ENCODE peak calls at places on chromosomes 7 and 10, in nine cellular contexts. V is endothelial cell, Y is RWPE1, O is prostate gland, X is osteocyte, M is Peyer's patch, B is GM13977, S is mammary epithelial cell, R is gastrocnemius medialis. U is an unnamed sample.

GRCh38 chr10:131938681-131939080 is 37.9 kb downstream of the PPP2R2D start:
- DNase-seq in V (no peak), Y (no peak), O (no peak), X (no peak), M (no peak), B (no peak), S (no peak), R (no peak), U (no peak)

GRCh38 chr10:125113661-125114388 is 46.5 kb downstream of the CTBP2 start:
- DNase-seq in V (no peak), Y (no peak), O (no peak), X (no peak), M (no peak), B (no peak), S (peak), R (no peak), U (no peak)

GRCh38 chr7:106865130-106866115 is at the start of gene PIK3CG:
- DNase-seq in V (no peak), Y (no peak), O (no peak), X (no peak), M (peak), B (peak), S (no peak), R (no peak), U (no peak)

GRCh38 chr10:20474064-20474463 is 423.0 kb downstream of the NEBL start:
- DNase-seq in V (no peak), Y (no peak), O (no peak), X (no peak), M (no peak), B (no peak), S (no peak), R (no peak), U (no peak)

GRCh38 chr10:73163096-73163495 is 4.7 kb downstream of the ECD start:
- DNase-seq in V (no peak), Y (no peak), O (no peak), X (no peak), M (no peak), B (no peak), S (no peak), R (no peak), U (no peak)

GRCh38 chr7:1549357-1550004 is 6.5 kb downstream of the TMEM184A start:
- DNase-seq in V (no peak), Y (no peak), O (no peak), X (no peak), M (no peak), B (no peak), S (no peak), R (no peak), U (no peak)

GRCh38 chr7:100679927-100680588 is 6.5 kb downstream of the GNB2 start:
- DNase-seq in V (no peak), Y (peak), O (no peak), X (no peak), M (no peak), B (peak), S (no peak), R (peak), U (no peak)

GRCh38 chr7:23474098-23474828 is 4.0 kb upstream of the IGF2BP3 start:
- DNase-seq in V (peak), Y (peak), O (no peak), X (peak), M (no peak), B (peak), S (peak), R (peak), U (peak)

GRCh38 chr7:50226669-50227068 is 77.8 kb upstream of the IKZF1 start:
- DNase-seq in V (no peak), Y (no peak), O (no peak), X (no peak), M (no peak), B (peak), S (no peak), R (no peak), U (no peak)

GRCh38 chr7:154431045-154431444 is 378.8 kb downstream of the DPP6 start:
- DNase-seq in V (no peak), Y (no peak), O (no peak), X (no peak), M (no peak), B (no peak), S (no peak), R (no peak), U (no peak)

GRCh38 chr7:137981175-137981574 is 20.7 kb downstream of the CREB3L2 start:
- DNase-seq in V (no peak), Y (no peak), O (no peak), X (no peak), M (no peak), B (no peak), S (no peak), R (no peak), U (no peak)

GRCh38 chr7:2495402-2496309 is 19.5 kb upstream of the GRIFIN start:
- DNase-seq in V (peak), Y (no peak), O (no peak), X (no peak), M (no peak), B (no peak), S (no peak), R (no peak), U (peak)

GRCh38 chr10:16646474-16647059 is 124.9 kb upstream of the C1QL3 start:
- DNase-seq in V (no peak), Y (no peak), O (no peak), X (no peak), M (no peak), B (no peak), S (peak), R (no peak), U (no peak)

GRCh38 chr7:22821702-22822485 is 755 bp downstream of the TOMM7 start:
- DNase-seq in V (no peak), Y (no peak), O (no peak), X (no peak), M (peak), B (no peak), S (peak), R (no peak), U (no peak)

GRCh38 chr7:42017356-42017986 is 219.5 kb downstream of the GLI3 start:
- DNase-seq in V (no peak), Y (no peak), O (no peak), X (no peak), M (no peak), B (no peak), S (no peak), R (no peak), U (no peak)

GRCh38 chr7:132776105-132776504 is 199.8 kb upstream of the PLXNA4 start:
- DNase-seq in V (no peak), Y (no peak), O (no peak), X (peak), M (no peak), B (no peak), S (no peak), R (no peak), U (no peak)

GRCh38 chr7:155579565-155579964 is 33.2 kb upstream of the CNPY1 start:
- DNase-seq in V (no peak), Y (no peak), O (no peak), X (no peak), M (no peak), B (no peak), S (no peak), R (no peak), U (no peak)

GRCh38 chr10:102812213-102812876 is 24.9 kb downstream of the CYP17A1 start:
- DNase-seq in V (no peak), Y (no peak), O (no peak), X (no peak), M (no peak), B (no peak), S (no peak), R (no peak), U (no peak)

GRCh38 chr7:102875700-102876192 is 37.1 kb upstream of the LRRC17 start:
- DNase-seq in V (no peak), Y (peak), O (no peak), X (no peak), M (no peak), B (no peak), S (peak), R (no peak), U (no peak)

GRCh38 chr10:58782876-58783859 is 270.5 kb downstream of the BICC1 start:
- DNase-seq in V (no peak), Y (no peak), O (no peak), X (no peak), M (no peak), B (no peak), S (no peak), R (peak), U (no peak)

GRCh38 chr7:518630-519428 is 817 bp downstream of the PDGFA start:
- DNase-seq in V (peak), Y (no peak), O (peak), X (no peak), M (peak), B (peak), S (peak), R (peak), U (peak)

GRCh38 chr10:85847085-85847484 is 519.5 kb downstream of the GRID1 start:
- DNase-seq in V (no peak), Y (no peak), O (no peak), X (no peak), M (no peak), B (no peak), S (no peak), R (no peak), U (no peak)

GRCh38 chr10:69878951-69879350 is 77.2 kb downstream of the COL13A1 start:
- DNase-seq in V (no peak), Y (no peak), O (no peak), X (no peak), M (no peak), B (no peak), S (no peak), R (no peak), U (no peak)

GRCh38 chr7:74092321-74092963 is 8.8 kb downstream of the LIMK1 start:
- DNase-seq in V (no peak), Y (no peak), O (no peak), X (no peak), M (peak), B (no peak), S (no peak), R (no peak), U (peak)

GRCh38 chr10:97823734-97824133 is 25.9 kb upstream of the GOLGA7B start:
- DNase-seq in V (no peak), Y (no peak), O (peak), X (no peak), M (no peak), B (no peak), S (no peak), R (peak), U (no peak)

GRCh38 chr10:83965473-83965872 is 173.8 kb upstream of the GHITM start:
- DNase-seq in V (no peak), Y (no peak), O (no peak), X (no peak), M (no peak), B (no peak), S (no peak), R (no peak), U (no peak)

GRCh38 chr10:122363722-122364463 is 10.6 kb upstream of the PLEKHA1 start:
- DNase-seq in V (no peak), Y (peak), O (peak), X (peak), M (no peak), B (no peak), S (peak), R (no peak), U (no peak)

GRCh38 chr7:121530251-121531174 is 134.4 kb upstream of the FAM3C start:
- DNase-seq in V (no peak), Y (peak), O (no peak), X (no peak), M (no peak), B (peak), S (peak), R (peak), U (no peak)

GRCh38 chr10:75367098-75367497 is 34.5 kb downstream of the ZNF503 start:
- DNase-seq in V (no peak), Y (no peak), O (no peak), X (no peak), M (no peak), B (no peak), S (no peak), R (no peak), U (no peak)

GRCh38 chr10:34730726-34731125 is 84.4 kb downstream of the PARD3 start:
- DNase-seq in V (no peak), Y (no peak), O (no peak), X (no peak), M (no peak), B (no peak), S (no peak), R (no peak), U (no peak)

DNA sequence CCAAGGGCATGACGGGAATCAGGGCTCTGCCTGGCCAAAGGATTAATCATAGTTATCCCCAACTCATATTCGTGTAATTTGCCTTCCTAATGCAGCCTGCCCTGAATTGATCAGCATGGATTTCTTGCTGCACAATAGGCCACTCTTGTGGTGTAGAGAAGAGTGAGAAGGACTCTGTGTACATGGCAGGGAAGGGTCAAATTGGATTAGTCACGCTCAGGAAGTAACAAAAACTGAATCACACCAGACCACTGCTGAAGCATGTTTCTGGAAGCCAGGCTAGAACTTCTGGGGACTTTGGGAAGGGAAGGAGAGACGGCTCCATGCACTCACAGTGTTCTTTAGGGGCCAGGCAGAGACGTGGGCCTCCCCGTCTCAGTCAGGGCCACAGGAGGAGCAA is 227.1 kb downstream of the BUB3 start:
- DNase-seq in V (no peak), Y (peak), O (no peak), X (no peak), M (no peak), B (no peak), S (peak), R (no peak), U (no peak)
- TF ChIP-seq CTCF in V (no peak), Y (no peak), O (no peak), X (no peak), M (no peak), B (no peak), S (no peak), R (no peak), U (no peak)

DNA sequence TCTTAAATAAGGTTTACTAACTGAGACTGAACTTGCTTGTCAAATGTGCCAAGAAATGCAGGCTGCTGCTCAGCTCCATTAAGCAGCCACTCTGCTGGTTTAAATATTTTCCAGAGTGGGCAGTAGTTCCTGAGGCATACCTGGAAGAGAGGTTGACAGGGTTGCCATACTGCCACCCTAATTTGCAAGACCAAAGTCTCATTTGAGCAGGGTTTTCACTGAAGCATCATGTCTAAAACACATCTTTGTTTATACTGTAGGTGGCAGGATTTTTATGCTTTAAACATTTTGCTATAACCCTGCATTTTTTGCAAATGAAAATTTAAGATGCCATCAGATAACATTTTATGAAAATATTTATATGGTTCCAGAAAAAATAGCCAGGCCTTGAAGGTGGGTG is 618.0 kb upstream of the LRRTM3 start:
- DNase-seq in V (no peak), Y (no peak), O (no peak), X (no peak), M (no peak), B (no peak), S (no peak), R (no peak), U (no peak)
- TF ChIP-seq CTCF in V (no peak), Y (no peak), O (no peak), X (peak), M (no peak), B (no peak), S (no peak), R (no peak), U (no peak)

GRCh38 chr10:30491832-30492530 is 58.0 kb downstream of the MAP3K8 start:
- DNase-seq in V (no peak), Y (no peak), O (no peak), X (no peak), M (no peak), B (no peak), S (no peak), R (no peak), U (no peak)

GRCh38 chr10:30495687-30496086 is 61.7 kb downstream of the MAP3K8 start:
- DNase-seq in V (no peak), Y (no peak), O (no peak), X (no peak), M (no peak), B (no peak), S (no peak), R (no peak), U (no peak)

GRCh38 chr10:30494558-30494957 is 60.6 kb downstream of the MAP3K8 start:
- DNase-seq in V (no peak), Y (no peak), O (no peak), X (no peak), M (no peak), B (no peak), S (no peak), R (no peak), U (no peak)

GRCh38 chr10:30491204-30491603 is 57.2 kb downstream of the MAP3K8 start:
- DNase-seq in V (no peak), Y (peak), O (no peak), X (no peak), M (no peak), B (no peak), S (peak), R (no peak), U (no peak)

GRCh38 chr10:30493609-30494530 is 59.9 kb downstream of the MAP3K8 start:
- DNase-seq in V (no peak), Y (no peak), O (no peak), X (no peak), M (peak), B (peak), S (peak), R (no peak), U (no peak)
- TF ChIP-seq CTCF in V (no peak), Y (no peak), O (no peak), X (no peak), M (peak), B (peak), S (no peak), R (no peak), U (no peak)

GRCh38 chr7:159060440-159060839 is 84.2 kb downstream of the VIPR2 start:
- DNase-seq in V (no peak), Y (no peak), O (no peak), X (no peak), M (no peak), B (no peak), S (no peak), R (no peak), U (no peak)

GRCh38 chr7:159061209-159061608 is 83.5 kb downstream of the VIPR2 start:
- DNase-seq in V (no peak), Y (no peak), O (no peak), X (peak), M (no peak), B (no peak), S (no peak), R (no peak), U (no peak)

GRCh38 chr7:159056722-159057121 is 87.9 kb downstream of the VIPR2 start:
- DNase-seq in V (no peak), Y (no peak), O (no peak), X (peak), M (no peak), B (no peak), S (no peak), R (no peak), U (no peak)

GRCh38 chr7:159059629-159060028 is 85.0 kb downstream of the VIPR2 start:
- DNase-seq in V (no peak), Y (no peak), O (no peak), X (no peak), M (no peak), B (no peak), S (no peak), R (no peak), U (no peak)

GRCh38 chr7:159057647-159058046 is 87.0 kb downstream of the VIPR2 start:
- DNase-seq in V (no peak), Y (no peak), O (no peak), X (no peak), M (no peak), B (no peak), S (no peak), R (no peak), U (no peak)
- TF ChIP-seq CTCF in V (no peak), Y (no peak), O (no peak), X (no peak), M (no peak), B (no peak), S (no peak), R (no peak), U (no peak)

GRCh38 chr7:129160161-129160911 is 15.8 kb downstream of the TSPAN33 start:
- DNase-seq in V (no peak), Y (no peak), O (no peak), X (no peak), M (no peak), B (no peak), S (no peak), R (no peak), U (peak)

GRCh38 chr7:129166745-129167144 is 21.7 kb upstream of the SMO start:
- DNase-seq in V (no peak), Y (no peak), O (no peak), X (no peak), M (no peak), B (peak), S (peak), R (no peak), U (no peak)

GRCh38 chr7:129162732-129163131 is 18.2 kb downstream of the TSPAN33 start:
- DNase-seq in V (no peak), Y (no peak), O (no peak), X (no peak), M (no peak), B (no peak), S (no peak), R (no peak), U (no peak)

GRCh38 chr7:129161524-129161923 is 17.0 kb downstream of the TSPAN33 start:
- DNase-seq in V (no peak), Y (no peak), O (no peak), X (no peak), M (no peak), B (no peak), S (no peak), R (no peak), U (no peak)

GRCh38 chr7:129163875-129164544 is 19.5 kb downstream of the TSPAN33 start:
- DNase-seq in V (no peak), Y (peak), O (no peak), X (no peak), M (no peak), B (peak), S (peak), R (no peak), U (no peak)
- TF ChIP-seq CTCF in V (peak), Y (peak), O (peak), X (peak), M (peak), B (peak), S (peak), R (peak), U (peak)

DNA sequence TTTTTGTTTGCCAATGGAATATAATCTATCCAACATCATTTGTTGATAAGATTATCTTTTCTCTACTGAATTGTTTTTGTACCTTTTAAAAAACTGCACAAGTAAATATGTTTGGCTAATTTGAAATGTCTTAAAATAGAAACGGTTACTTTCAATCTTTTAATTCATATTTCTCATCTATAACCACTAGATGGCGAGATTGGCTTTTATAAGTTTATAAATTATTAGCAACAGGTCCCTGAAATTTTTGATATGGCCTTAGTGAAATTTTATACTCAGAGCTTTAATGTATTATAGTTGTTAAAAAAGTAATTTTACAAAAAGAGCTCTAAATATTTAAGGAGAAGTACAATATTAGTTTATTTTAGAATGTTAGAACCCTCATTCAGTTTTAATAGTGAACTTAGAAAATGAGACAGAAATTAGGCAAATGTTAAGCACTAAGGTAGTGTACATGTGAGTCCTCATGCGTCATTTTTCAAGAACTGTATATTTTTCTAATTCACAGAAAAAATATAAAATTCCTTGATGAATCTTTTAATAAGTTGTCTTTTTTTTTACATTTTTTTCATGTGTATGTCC is 592.5 kb downstream of the ARL4A start:
- DNase-seq in V (no peak), Y (peak), O (no peak), X (no peak), M (no peak), B (no peak), S (no peak), R (no peak), U (no peak)
- TF ChIP-seq CTCF in V (peak), Y (peak), O (no peak), X (peak), M (peak), B (peak), S (peak), R (peak), U (peak)

U was measured in glutamatergic neuron.